ENCODE peak calls at places on chromosomes 1 and 21, in ten cellular contexts. B is H54, P is mucosa of descending colon, M is anterior cingulate cortex, J is NCI-H1105 treated with DMSO at 0.1 percent for 48 hours, R is cardiac muscle cell, D is uterus, T is NCI-H510A treated with DMSO at 0.1 percent for 48 hours, Z is EL, N is T-helper 17 cell. O is an unnamed sample.
A peak's percentile ranks its signal among the peaks of the same experiment; 100 is the strongest.

GRCh38 chr1:100342391-100342790 is 9.9 kb upstream of the CDC14A start:
- DNase-seq in B (no peak), P (no peak), M (no peak), J (no peak), R (no peak), D (no peak), T (no peak), Z (no peak), N (no peak), O (no peak)

GRCh38 chr21:32523463-32523862 is 61.9 kb downstream of the TCP10L start:
- DNase-seq in B (no peak), P (no peak), M (no peak), J (no peak), R (no peak), D (no peak), T (no peak), Z (no peak), N (no peak), O (no peak)

GRCh38 chr1:37633950-37634553 is 640 bp downstream of the RSPO1 start:
- DNase-seq in B (no peak), P (no peak), M (no peak), J (no peak), R (no peak), D (no peak), T (no peak), Z (no peak), N (no peak), O (no peak)

GRCh38 chr21:32457360-32457840 is 44.9 kb downstream of the EVA1C start:
- DNase-seq in B (no peak), P (peak; percentile 78), M (no peak), J (peak; percentile 19), R (peak; percentile 48), D (peak; percentile 35), T (no peak), Z (peak; percentile 33), N (no peak), O (no peak)

GRCh38 chr1:21397813-21398188 is 42.1 kb upstream of the NBPF3 start:
- DNase-seq in B (no peak), P (no peak), M (no peak), J (no peak), R (no peak), D (no peak), T (no peak), Z (no peak), N (no peak), O (no peak)

GRCh38 chr1:64471218-64471719 is 1.3 kb downstream of the CACHD1 start:
- DNase-seq in B (no peak), P (peak; percentile 57), M (no peak), J (no peak), R (peak; percentile 88), D (peak; percentile 55), T (no peak), Z (peak; percentile 63), N (no peak), O (no peak)

GRCh38 chr1:94063379-94063778 is 57.6 kb downstream of the ABCA4 start:
- DNase-seq in B (no peak), P (no peak), M (no peak), J (no peak), R (peak; percentile 59), D (peak; percentile 62), T (peak; percentile 71), Z (peak; percentile 46), N (no peak), O (no peak)

GRCh38 chr1:205274041-205274691 is 46.4 kb downstream of the TMCC2 start:
- DNase-seq in B (no peak), P (peak; percentile 50), M (no peak), J (no peak), R (no peak), D (no peak), T (no peak), Z (no peak), N (no peak), O (no peak)

GRCh38 chr1:211135342-211135950 is 1.5 kb upstream of the KCNH1 start:
- DNase-seq in B (peak; percentile 34), P (no peak), M (no peak), J (peak; percentile 53), R (peak; percentile 61), D (no peak), T (peak; percentile 81), Z (peak; percentile 65), N (no peak), O (peak; percentile 61)

GRCh38 chr21:44903054-44903685 is 17.5 kb downstream of the ITGB2 start:
- DNase-seq in B (no peak), P (no peak), M (no peak), J (no peak), R (no peak), D (no peak), T (no peak), Z (no peak), N (no peak), O (no peak)

GRCh38 chr1:8702121-8702520 is 115.3 kb downstream of the RERE start:
- DNase-seq in B (no peak), P (peak; percentile 71), M (no peak), J (peak; percentile 68), R (peak; percentile 48), D (no peak), T (peak; percentile 99), Z (peak; percentile 35), N (no peak), O (peak; percentile 73)

GRCh38 chr1:203127672-203128611 is at the start of gene ADORA1:
- DNase-seq in B (peak; percentile 80), P (peak; percentile 62), M (peak; percentile 70), J (peak; percentile 28), R (peak; percentile 91), D (peak; percentile 60), T (peak; percentile 7), Z (peak; percentile 70), N (no peak), O (peak; percentile 49)

GRCh38 chr1:78157162-78157561 is 111.4 kb downstream of the GIPC2 start:
- DNase-seq in B (no peak), P (no peak), M (no peak), J (no peak), R (no peak), D (no peak), T (no peak), Z (peak; percentile 73), N (no peak), O (no peak)

GRCh38 chr1:54547601-54548388 is at the start of gene ACOT11:
- DNase-seq in B (no peak), P (peak; percentile 68), M (peak; percentile 88), J (peak; percentile 89), R (peak; percentile 91), D (peak; percentile 86), T (peak; percentile 91), Z (no peak), N (no peak), O (peak; percentile 96)

GRCh38 chr1:53585116-53585515 is 125.9 kb downstream of the DMRTB1 start:
- DNase-seq in B (no peak), P (no peak), M (no peak), J (no peak), R (no peak), D (peak; percentile 3), T (no peak), Z (no peak), N (no peak), O (no peak)

O was measured in DMS79 treated with DMSO at 0.1 percent for 48 hours.